ENCODE peak calls at places on chromosomes 16 and 17, in four cellular contexts. R is neural crest cell; G is NCI-H1092; L is activated T-helper 2 cell treated with anti-CD3 and anti-CD28 coated beads, Interferon-gamma antibody, Interleukin-2, Interleukin-4, amounts not matched to agents 10 μg/mL and 5 μg/mL and 100 μg/mL, durations not matched to agents 14 hours and 24 hours and 36 hours. U is an unnamed sample.
A peak's percentile ranks its signal among the peaks of the same experiment; 100 is the strongest.

GRCh38 chr16:84367297-84367680 is 1.0 kb upstream of the ATP2C2 start:
- DNase-seq in R (no peak), G (no peak), L (no peak), U (no peak)

GRCh38 chr16:24125199-24125598 is 130.9 kb upstream of the CACNG3 start:
- DNase-seq in R (no peak), G (no peak), L (no peak), U (no peak)

GRCh38 chr16:85641776-85642176 is 28.7 kb downstream of the GSE1 start:
- DNase-seq in R (no peak), G (no peak), L (no peak), U (no peak)

GRCh38 chr16:54936979-54937672 is 6.5 kb downstream of the IRX5 start:
- DNase-seq in R (peak; percentile 69), G (no peak), L (no peak), U (no peak)

GRCh38 chr17:45200701-45201100 is 21.0 kb upstream of the FMNL1 start:
- DNase-seq in R (no peak), G (no peak), L (no peak), U (no peak)

GRCh38 chr17:7219812-7220592 is at the start of the genes ACADVL and DLG4:
- DNase-seq in R (peak; percentile 80), G (peak; percentile 31), L (peak; percentile 67), U (peak; percentile 67)

GRCh38 chr17:40121191-40121885 is 433 bp upstream of the MSL1 start:
- DNase-seq in R (peak; percentile 46), G (peak; percentile 40), L (no peak), U (peak; percentile 48)

GRCh38 chr17:66548659-66549311 is 246.4 kb downstream of the PRKCA start:
- DNase-seq in R (no peak), G (no peak), L (no peak), U (no peak)

GRCh38 chr17:59311051-59311468 is 20.4 kb upstream of the YPEL2 start:
- DNase-seq in R (peak; percentile 34), G (peak; percentile 36), L (peak; percentile 33), U (peak; percentile 39)

GRCh38 chr16:1548234-1548633 is 14.8 kb downstream of the TMEM204 start:
- DNase-seq in R (no peak), G (no peak), L (no peak), U (no peak)

GRCh38 chr17:43871947-43872690 is 25.1 kb downstream of the CD300LG start:
- DNase-seq in R (no peak), G (no peak), L (no peak), U (no peak)

GRCh38 chr16:1301562-1301961 is 7.9 kb upstream of the UBE2I start:
- DNase-seq in R (no peak), G (no peak), L (no peak), U (no peak)

GRCh38 chr17:71713846-71714245 is 407.0 kb upstream of the SOX9 start:
- DNase-seq in R (no peak), G (no peak), L (no peak), U (no peak)

GRCh38 chr17:77542551-77543490 is 402.1 kb downstream of the SEC14L1 start:
- DNase-seq in R (peak; percentile 74), G (peak; percentile 80), L (peak; percentile 49), U (peak; percentile 64)

GRCh38 chr17:37392024-37392590 is 14.5 kb downstream of the ACACA start:
- DNase-seq in R (no peak), G (no peak), L (no peak), U (no peak)

GRCh38 chr17:30449480-30449879 is 27.7 kb upstream of the GOSR1 start:
- DNase-seq in R (no peak), G (no peak), L (no peak), U (no peak)

GRCh38 chr16:67431077-67431804 is at the start of gene HSD11B2:
- DNase-seq in R (peak; percentile 41), G (peak; percentile 83), L (peak; percentile 16), U (no peak)

GRCh38 chr17:6573982-6574688 is 17.8 kb upstream of the PITPNM3 start:
- DNase-seq in R (no peak), G (no peak), L (no peak), U (no peak)